ENCODE peak calls at places on chromosomes 7 and 10, in five cellular contexts. X, A, E, H and M are unnamed samples.

GRCh38 chr7:137957887-137958286 is 44.0 kb downstream of the CREB3L2 start:
- DNase-seq in H (no peak), E (no peak), X (no peak), A (no peak), M (no peak)

GRCh38 chr10:51204691-51205090 is 130.4 kb downstream of the PRKG1 start:
- DNase-seq in E (no peak), H (no peak), X (no peak), A (no peak), M (no peak)

GRCh38 chr10:43688348-43688892 is 39.7 kb upstream of the ZNF32 start:
- DNase-seq in E (no peak), X (no peak), H (no peak), A (no peak), M (no peak)

GRCh38 chr7:112204776-112205347 is 1.3 kb downstream of the DOCK4 start:
- DNase-seq in X (no peak), E (no peak), A (no peak), H (peak), M (peak)

GRCh38 chr10:24951201-24952145 is 933 bp downstream of the PRTFDC1 start:
- DNase-seq in E (no peak), H (peak), A (peak), X (no peak), M (peak)

GRCh38 chr10:94451883-94452519 is 49.7 kb downstream of the TBC1D12 start:
- DNase-seq in X (no peak), E (no peak), A (no peak), H (no peak), M (no peak)

GRCh38 chr7:44217133-44217714 is 16.4 kb downstream of the YKT6 start:
- DNase-seq in X (no peak), A (no peak), H (no peak), E (no peak), M (no peak)

GRCh38 chr7:85776691-85777363 is 590.0 kb upstream of the SEMA3D start:
- DNase-seq in X (no peak), E (no peak), H (no peak), A (no peak), M (no peak)

GRCh38 chr7:130669051-130669700 is 628 bp upstream of the COPG2 start:
- DNase-seq in H (no peak), X (no peak), E (no peak), A (no peak), M (no peak)

GRCh38 chr10:42630537-42631134 is 7.7 kb downstream of the ZNF33B start:
- DNase-seq in E (no peak), H (peak), A (no peak), X (no peak), M (no peak)

GRCh38 chr7:82017334-82017943 is 247.6 kb upstream of the HGF start:
- DNase-seq in H (peak), X (no peak), A (no peak), E (no peak), M (peak)

GRCh38 chr7:142420554-142421362 is 162.9 kb upstream of the PRSS58 start:
- DNase-seq in E (no peak), H (peak), X (no peak), A (no peak), M (peak)

GRCh38 chr7:142833174-142834027 is 21.5 kb upstream of the EPHB6 start:
- DNase-seq in A (no peak), E (no peak), X (no peak), H (no peak), M (peak)

GRCh38 chr7:151299530-151299929 is 42.1 kb upstream of the NUB1 start:
- DNase-seq in X (peak), E (no peak), A (no peak), H (no peak), M (no peak)

GRCh38 chr10:69807122-69807521 is 5.4 kb downstream of the COL13A1 start:
- DNase-seq in A (no peak), H (peak), E (no peak), X (no peak), M (no peak)

GRCh38 chr10:84352251-84352842 is 24.0 kb downstream of the CCSER2 start:
- DNase-seq in H (peak), X (peak), E (peak), A (no peak), M (peak)

GRCh38 chr10:125146791-125147604 is 13.4 kb downstream of the CTBP2 start:
- DNase-seq in X (no peak), H (peak), E (no peak), A (no peak), M (no peak)

GRCh38 chr10:74058071-74058470 is 60.2 kb downstream of the VCL start:
- DNase-seq in E (no peak), X (no peak), A (no peak), H (no peak), M (no peak)

GRCh38 chr7:5429253-5429856 is 5.7 kb upstream of the TNRC18 start:
- DNase-seq in A (no peak), H (peak), X (peak), E (no peak), M (peak)

GRCh38 chr7:2637505-2638223 is 5.9 kb downstream of the TTYH3 start:
- DNase-seq in H (no peak), E (peak), X (peak), A (no peak), M (no peak)

GRCh38 chr7:88089484-88090050 is 130.3 kb downstream of the SRI start:
- DNase-seq in H (no peak), A (no peak), E (no peak), X (no peak), M (no peak)

GRCh38 chr7:48832303-48832845 is 92.0 kb upstream of the CDC14C start:
- DNase-seq in H (no peak), X (no peak), E (peak), A (no peak), M (no peak)